ENCODE peak calls at places on chromosome 19, in eight cellular contexts. K is hepatic stellate cell; R is NCI-H2081; E is activated T-helper 1 cell treated with Interleukin-2 at 50 U/mL for 16 hours; Y is Peyer's patch; N is AG04449; V is activated naive CD8-positive, alpha-beta T cell treated with anti-CD3 and anti-CD28 coated beads, Interleukin-2, amount 50 U/mL, for 24 hours; F is Calu3. U is an unnamed sample.

GRCh38 chr19:38228491-38229439 is 4.7 kb upstream of the DPF1 start:
- DNase-seq in K (peak), R (no peak), E (no peak), Y (no peak), N (no peak), V (no peak), F (no peak), U (no peak)

GRCh38 chr19:52296400-52296772 is 583 bp upstream of the ZNF480 start:
- DNase-seq in K (no peak), R (no peak), E (no peak), Y (no peak), N (no peak), V (no peak), F (no peak), U (no peak)

GRCh38 chr19:14033946-14034345 is 2.4 kb downstream of the IL27RA start:
- DNase-seq in K (no peak), R (no peak), E (no peak), Y (no peak), N (no peak), V (no peak), F (no peak), U (no peak)

GRCh38 chr19:32097620-32098019 is 247.8 kb upstream of the ZNF507 start:
- DNase-seq in K (no peak), R (no peak), E (no peak), Y (no peak), N (no peak), V (no peak), F (no peak), U (no peak)

GRCh38 chr19:17615889-17616685 is 60.6 kb downstream of the COLGALT1 start:
- DNase-seq in K (peak), R (no peak), E (no peak), Y (no peak), N (no peak), V (no peak), F (no peak), U (no peak)

GRCh38 chr19:17985037-17985818 is 18.3 kb downstream of the KCNN1 start:
- DNase-seq in K (no peak), R (no peak), E (no peak), Y (no peak), N (no peak), V (no peak), F (no peak), U (no peak)

GRCh38 chr19:42024622-42025111 is 30.6 kb upstream of the ATP1A3 start:
- DNase-seq in K (peak), R (no peak), E (no peak), Y (no peak), N (no peak), V (no peak), F (no peak), U (no peak)

GRCh38 chr19:10603084-10603872 is 16.2 kb upstream of the AP1M2 start:
- DNase-seq in K (peak), R (no peak), E (peak), Y (peak), N (no peak), V (peak), F (no peak), U (no peak)

GRCh38 chr19:27777726-27778125 is 1435.2 kb downstream of the UQCRFS1 start:
- DNase-seq in K (no peak), R (no peak), E (no peak), Y (no peak), N (no peak), V (no peak), F (no peak), U (no peak)

GRCh38 chr19:52270266-52270885 is 989 bp downstream of the ZNF766 start:
- DNase-seq in K (peak), R (no peak), E (no peak), Y (no peak), N (no peak), V (peak), F (peak), U (peak)

GRCh38 chr19:41541990-41542584 is 33.9 kb upstream of the CEACAM21 start:
- DNase-seq in K (no peak), R (no peak), E (peak), Y (peak), N (no peak), V (peak), F (peak), U (no peak)

GRCh38 chr19:19615086-19615485 is 3.4 kb downstream of the PBX4 start:
- DNase-seq in K (no peak), R (no peak), E (no peak), Y (no peak), N (no peak), V (peak), F (no peak), U (peak)

GRCh38 chr19:47729799-47730520 is 15.4 kb upstream of the NOP53 start:
- DNase-seq in K (peak), R (no peak), E (no peak), Y (no peak), N (no peak), V (peak), F (peak), U (peak)

GRCh38 chr19:38071647-38072046 is 152.4 kb downstream of the DPF1 start:
- DNase-seq in K (no peak), R (no peak), E (no peak), Y (no peak), N (no peak), V (no peak), F (no peak), U (no peak)

GRCh38 chr19:48284891-48285290 is 15.0 kb downstream of the ZNF114 start:
- DNase-seq in K (no peak), R (no peak), E (no peak), Y (no peak), N (no peak), V (no peak), F (no peak), U (no peak)

GRCh38 chr19:53467503-53468262 is at the start of gene ZNF813:
- DNase-seq in K (peak), R (peak), E (peak), Y (peak), N (peak), V (peak), F (no peak), U (no peak)

GRCh38 chr19:44765949-44766335 is 11.7 kb upstream of the CBLC start:
- DNase-seq in K (no peak), R (no peak), E (no peak), Y (no peak), N (no peak), V (no peak), F (no peak), U (no peak)

GRCh38 chr19:54473071-54473941 is at the start of gene CDC42EP5:
- DNase-seq in K (peak), R (no peak), E (no peak), Y (peak), N (peak), V (peak), F (peak), U (no peak)

GRCh38 chr19:47240996-47241918 is 10.3 kb upstream of the BBC3 start:
- DNase-seq in K (peak), R (peak), E (peak), Y (peak), N (no peak), V (peak), F (peak), U (peak)

GRCh38 chr19:16564842-16565241 is 7.4 kb downstream of the SLC35E1 start:
- DNase-seq in K (no peak), R (no peak), E (no peak), Y (no peak), N (no peak), V (no peak), F (peak), U (no peak)

GRCh38 chr19:51689751-51690358 is 3.3 kb upstream of the SPACA6 start:
- DNase-seq in K (no peak), R (no peak), E (no peak), Y (peak), N (no peak), V (no peak), F (peak), U (peak)

GRCh38 chr19:3404324-3405260 is 38.2 kb downstream of the NFIC start:
- DNase-seq in K (peak), R (peak), E (no peak), Y (peak), N (no peak), V (no peak), F (no peak), U (no peak)

GRCh38 chr19:15330801-15331418 is 1.4 kb downstream of the BRD4 start:
- DNase-seq in K (peak), R (no peak), E (no peak), Y (no peak), N (peak), V (no peak), F (no peak), U (peak)

GRCh38 chr19:45913874-45914830 is at the start of gene NANOS2:
- DNase-seq in K (no peak), R (no peak), E (no peak), Y (no peak), N (no peak), V (no peak), F (no peak), U (no peak)

U was measured in Caki2.